ENCODE peak calls at places on chromosome 9, in five cellular contexts. V is AG04450; D is mammary epithelial cell; S is CD4-positive, alpha-beta T cell; J is left ventricle myocardium inferior. K is an unnamed sample.

GRCh38 chr9:88183798-88184495 is 45.7 kb upstream of the SPATA31C2 start:
- DNase-seq in J (no peak), V (no peak), D (no peak), S (no peak), K (no peak)

GRCh38 chr9:107989544-107989943 is 500.0 kb upstream of the KLF4 start:
- DNase-seq in D (no peak), J (no peak), S (no peak), V (no peak), K (peak)

GRCh38 chr9:129672702-129673101 is 7.3 kb downstream of the PRRX2 start:
- DNase-seq in V (no peak), D (no peak), J (no peak), S (no peak), K (no peak)

GRCh38 chr9:131320031-131320685 is 30.6 kb downstream of the PLPP7 start:
- DNase-seq in S (no peak), J (peak), V (no peak), D (no peak), K (no peak)

GRCh38 chr9:69809304-69809863 is 11.2 kb upstream of the CFAP95 start:
- DNase-seq in D (peak), S (no peak), J (no peak), V (no peak), K (peak)

GRCh38 chr9:132026932-132027585 is 52.6 kb downstream of the MED27 start:
- DNase-seq in S (no peak), J (no peak), V (peak), D (peak), K (peak)

GRCh38 chr9:91078041-91078441 is 276.4 kb downstream of the SYK start:
- DNase-seq in D (no peak), J (no peak), V (no peak), S (no peak), K (no peak)

GRCh38 chr9:38018230-38018963 is 50.6 kb downstream of the SHB start:
- DNase-seq in J (no peak), V (no peak), S (no peak), D (no peak), K (no peak)

GRCh38 chr9:116066221-116066620 is 87.4 kb upstream of the PAPPA start:
- DNase-seq in S (no peak), V (no peak), J (no peak), D (no peak), K (peak)

GRCh38 chr9:111198936-111199335 is 131.1 kb downstream of the OR2K2 start:
- DNase-seq in V (no peak), J (no peak), S (no peak), D (no peak), K (no peak)

GRCh38 chr9:69122086-69122390 is 52.0 kb upstream of the TJP2 start:
- DNase-seq in V (no peak), D (peak), J (peak), S (peak), K (peak)

GRCh38 chr9:28032178-28032532 is 458.9 kb upstream of the C9orf72 start:
- DNase-seq in S (no peak), J (no peak), D (peak), V (no peak), K (no peak)

GRCh38 chr9:18910858-18911257 is 122.2 kb downstream of the SAXO1 start:
- DNase-seq in V (no peak), D (no peak), J (no peak), S (no peak), K (no peak)

GRCh38 chr9:119005162-119005561 is 364.1 kb downstream of the BRINP1 start:
- DNase-seq in V (no peak), S (no peak), J (no peak), D (no peak), K (no peak)

GRCh38 chr9:27467486-27467885 is 56.6 kb upstream of the IFNK start:
- DNase-seq in V (no peak), J (no peak), D (peak), S (no peak), K (no peak)

GRCh38 chr9:21070171-21070571 is 7.6 kb downstream of the IFNB1 start:
- DNase-seq in D (peak), V (peak), S (no peak), J (no peak), K (peak)

GRCh38 chr9:136004712-136005111 is 43.5 kb upstream of the UBAC1 start:
- DNase-seq in D (no peak), J (no peak), S (no peak), V (no peak), K (no peak)

GRCh38 chr9:99513441-99514112 is 291.5 kb downstream of the SEC61B start:
- DNase-seq in D (no peak), S (no peak), V (no peak), J (no peak), K (no peak)

GRCh38 chr9:110837401-110838005 is 168.9 kb downstream of the MUSK start:
- DNase-seq in D (no peak), V (no peak), J (no peak), S (no peak), K (no peak)

GRCh38 chr9:26551451-26551850 is 341.2 kb downstream of the CAAP1 start:
- DNase-seq in D (no peak), S (no peak), V (no peak), J (no peak), K (no peak)

GRCh38 chr9:1173211-1173610 is 123.1 kb downstream of the DMRT2 start:
- DNase-seq in J (no peak), D (no peak), V (no peak), S (no peak), K (no peak)

GRCh38 chr9:130263601-130264413 is 1.8 kb upstream of the HMCN2 start:
- DNase-seq in D (no peak), J (no peak), V (no peak), S (no peak), K (no peak)

GRCh38 chr9:129910628-129911567 is 75.6 kb downstream of the USP20 start:
- DNase-seq in V (peak), J (no peak), D (peak), S (no peak), K (peak)

GRCh38 chr9:88748566-88749238 is 213.7 kb downstream of the NXNL2 start:
- DNase-seq in D (no peak), S (no peak), V (no peak), J (peak), K (peak)

GRCh38 chr9:122991370-122991830 is 42.1 kb upstream of the GPR21 start:
- DNase-seq in J (no peak), V (peak), D (peak), S (no peak), K (peak)

GRCh38 chr9:100317706-100318105 is 35.0 kb downstream of the TEX10 start:
- DNase-seq in V (no peak), J (no peak), D (peak), S (no peak), K (peak)

GRCh38 chr9:131500377-131500776 is 2.3 kb upstream of the POMT1 start:
- DNase-seq in J (no peak), D (peak), V (no peak), S (peak), K (no peak)

GRCh38 chr9:72977670-72978069 is 24.8 kb upstream of the ALDH1A1 start:
- DNase-seq in S (no peak), J (no peak), D (peak), V (no peak), K (no peak)

GRCh38 chr9:89523948-89524347 is 26.0 kb upstream of the SEMA4D start:
- DNase-seq in V (no peak), J (no peak), D (no peak), S (peak), K (no peak)

GRCh38 chr9:34976992-34977391 is 12.6 kb upstream of the DNAJB5 start:
- DNase-seq in D (no peak), J (no peak), V (no peak), S (no peak), K (no peak)

GRCh38 chr9:84679571-84679970 is 10.0 kb downstream of the NTRK2 start:
- DNase-seq in V (no peak), S (no peak), D (no peak), J (no peak), K (no peak)

GRCh38 chr9:19102181-19102630 is 498 bp downstream of the HAUS6 start:
- DNase-seq in V (no peak), S (peak), D (peak), J (no peak), K (no peak)

DNA sequence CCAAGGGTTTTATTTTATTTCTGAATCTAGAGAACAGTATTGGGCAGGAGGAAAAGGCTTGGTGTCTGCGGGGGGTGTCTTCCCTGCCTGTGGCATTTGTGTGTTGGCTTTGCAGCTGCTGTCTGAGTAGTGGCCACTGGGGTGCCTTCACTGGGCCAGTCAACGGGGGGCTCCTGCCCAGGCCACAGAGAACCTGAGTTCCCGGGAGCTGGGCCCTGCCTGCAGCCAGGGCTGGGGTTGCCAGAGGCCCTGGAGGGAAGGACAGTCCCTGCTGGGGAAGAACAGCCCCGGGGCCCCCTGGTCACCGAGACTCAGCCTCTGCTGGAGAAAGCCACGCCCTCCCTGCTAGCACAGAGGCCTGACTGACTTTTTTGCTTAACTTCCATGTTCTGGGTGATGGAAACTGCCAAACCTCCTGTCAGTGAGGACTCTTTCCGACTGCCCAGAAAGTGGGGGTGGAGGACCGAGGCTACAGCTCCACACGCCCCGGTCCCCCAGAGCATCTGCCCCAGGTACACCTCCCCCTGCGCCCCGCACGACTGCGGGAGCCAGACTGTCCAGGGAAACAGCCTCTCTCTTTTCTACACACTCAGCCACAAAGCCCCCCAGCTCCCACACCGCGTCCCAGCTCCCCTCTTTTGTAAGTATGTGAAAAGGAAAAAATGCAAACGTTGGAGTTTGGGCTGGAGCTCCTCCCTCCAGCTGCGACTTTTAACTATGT is 133.4 kb downstream of the DAB2IP start:
- DNase-seq in D (no peak), S (no peak), V (no peak), J (no peak), K (no peak)
- TF ChIP-seq CTCF in D (no peak), S (no peak), V (peak), J (no peak), K (no peak)

DNA sequence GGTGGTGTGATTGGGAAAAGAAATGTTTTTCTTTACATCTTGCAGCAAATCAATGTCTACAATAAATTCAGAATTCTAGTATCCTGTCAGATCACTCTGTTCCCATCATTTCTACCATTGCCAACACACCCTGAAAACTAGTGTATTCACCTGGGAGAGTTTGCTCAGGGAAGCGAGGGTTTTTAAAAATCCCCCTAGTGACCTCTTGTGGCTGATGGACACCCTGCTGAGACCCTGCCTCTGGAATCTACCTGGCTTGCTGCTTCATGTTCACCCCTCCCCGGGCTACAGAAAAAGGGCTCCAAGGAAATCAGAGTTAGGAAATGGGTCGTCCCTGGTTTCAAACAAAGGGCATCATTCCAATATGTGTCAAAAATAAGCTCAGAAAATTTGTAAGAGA is 21.4 kb upstream of the ALDOB start:
- DNase-seq in D (no peak), J (no peak), S (no peak), V (no peak), K (no peak)
- TF ChIP-seq CTCF in D (no peak), J (peak), S (no peak), V (no peak), K (no peak)

GRCh38 chr9:93532121-93532520 is 44.3 kb upstream of the PHF2 start:
- DNase-seq in J (no peak), V (no peak), S (no peak), D (no peak), K (no peak)

GRCh38 chr9:93536167-93536566 is 40.2 kb upstream of the PHF2 start:
- DNase-seq in J (no peak), D (no peak), V (no peak), S (no peak), K (no peak)

GRCh38 chr9:93533863-93534262 is 42.5 kb upstream of the PHF2 start:
- DNase-seq in V (no peak), J (no peak), S (no peak), D (no peak), K (no peak)

GRCh38 chr9:93536874-93537273 is 39.5 kb upstream of the PHF2 start:
- DNase-seq in S (no peak), V (no peak), D (no peak), J (no peak), K (no peak)

DNA sequence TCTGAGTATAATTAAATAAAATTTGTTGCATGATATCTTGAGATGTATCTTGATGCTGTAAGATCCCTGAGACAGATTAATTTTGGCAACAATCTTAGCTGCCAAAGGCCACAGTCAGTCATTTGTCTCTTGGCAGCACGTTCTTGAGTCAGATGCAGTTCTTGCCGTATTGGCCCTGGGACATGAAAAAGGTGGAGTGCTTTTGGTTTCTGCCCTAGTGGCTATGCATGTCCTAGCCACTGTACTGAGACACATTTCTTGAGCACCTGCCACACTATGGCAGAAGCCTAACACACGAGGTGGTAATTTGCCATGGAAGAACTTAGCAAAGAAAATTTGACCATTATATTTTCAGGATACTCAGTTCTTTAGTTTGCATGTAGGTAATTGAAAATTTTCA is 45.0 kb upstream of the PHF2 start:
- DNase-seq in D (no peak), V (no peak), J (no peak), S (no peak), K (no peak)
- TF ChIP-seq CTCF in D (peak), V (no peak), J (peak), S (no peak), K (peak)

GRCh38 chr9:127523312-127523851 is 72.1 kb downstream of the LRSAM1 start:
- DNase-seq in V (no peak), S (peak), J (no peak), D (no peak), K (peak)
- TF ChIP-seq CTCF in V (peak), S (no peak), J (peak), D (peak), K (peak)

DNA sequence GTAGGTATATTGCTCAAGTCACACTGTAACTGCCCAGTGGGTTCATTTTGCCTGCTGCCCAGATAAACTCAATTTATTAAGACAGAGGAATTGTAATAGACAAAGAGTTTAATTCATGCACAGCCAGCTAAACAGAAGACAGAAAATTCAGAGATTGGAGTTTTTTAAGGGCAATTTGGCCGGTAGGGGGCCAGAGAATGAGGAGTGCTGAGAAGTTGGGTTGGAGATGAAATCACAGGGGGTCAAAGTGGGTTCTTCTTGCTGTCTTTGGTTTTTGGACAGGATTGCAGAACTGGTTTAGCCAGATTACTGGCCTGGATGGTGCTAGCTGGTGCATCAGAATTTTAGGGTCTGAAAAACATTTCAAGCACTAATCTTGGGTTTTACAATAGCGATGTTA is 20.7 kb upstream of the IL33 start:
- DNase-seq in D (no peak), S (no peak), V (no peak), J (no peak), K (no peak)
- TF ChIP-seq CTCF in D (peak), S (no peak), V (peak), J (no peak), K (peak)

GRCh38 chr9:117247271-117247670 is 167.6 kb downstream of the ASTN2 start:
- DNase-seq in J (no peak), D (peak), V (no peak), S (no peak), K (no peak)
- TF ChIP-seq CTCF in J (peak), D (peak), V (no peak), S (no peak), K (peak)

GRCh38 chr9:4389755-4390154 is 89.9 kb upstream of the GLIS3 start:
- DNase-seq in V (no peak), S (no peak), J (no peak), D (no peak), K (peak)

GRCh38 chr9:4384750-4385149 is 84.9 kb upstream of the GLIS3 start:
- DNase-seq in S (no peak), V (no peak), J (no peak), D (no peak), K (no peak)

GRCh38 chr9:4389003-4389402 is 89.1 kb upstream of the GLIS3 start:
- DNase-seq in V (no peak), D (no peak), J (no peak), S (no peak), K (no peak)

GRCh38 chr9:4382722-4383317 is 83.0 kb upstream of the GLIS3 start:
- DNase-seq in V (no peak), S (no peak), D (peak), J (no peak), K (peak)

DNA sequence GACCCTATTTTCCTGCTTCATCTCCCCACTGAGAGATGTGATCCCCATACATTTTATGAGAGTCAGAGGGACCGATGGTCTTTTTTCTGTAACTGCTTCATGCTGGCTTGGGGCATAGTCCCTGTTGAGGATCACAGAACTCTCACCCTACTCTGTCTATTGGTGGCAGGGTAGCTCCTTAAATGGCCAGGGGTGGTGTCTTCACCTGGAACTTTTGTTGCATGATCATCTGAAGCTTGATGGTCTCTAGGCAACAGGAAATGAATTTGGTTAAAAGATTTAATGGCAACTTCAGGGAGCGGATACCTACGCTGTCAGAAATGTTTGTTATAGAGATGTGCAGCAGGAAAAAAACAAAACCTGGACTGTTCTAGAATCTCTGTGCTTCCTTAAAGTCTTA is 87.0 kb upstream of the GLIS3 start:
- DNase-seq in J (no peak), V (no peak), S (no peak), D (no peak), K (no peak)
- TF ChIP-seq CTCF in J (no peak), V (no peak), S (no peak), D (peak), K (no peak)